ENCODE peak calls at places on chromosomes 6 and 20, in four cellular contexts. X is NCI-H510A treated with DMSO at 0.1 percent for 48 hours, G is PC-3, N is heart left ventricle. W is an unnamed sample.

GRCh38 chr20:2742934-2743559 is 50.5 kb downstream of the EBF4 start:
- DNase-seq in X (peak), G (peak), N (no peak), W (peak)

GRCh38 chr20:63303095-63303666 is 10.2 kb downstream of the COL20A1 start:
- DNase-seq in X (no peak), G (no peak), N (no peak), W (no peak)

GRCh38 chr20:63241272-63241671 is 5.6 kb downstream of the BIRC7 start:
- DNase-seq in X (no peak), G (no peak), N (no peak), W (no peak)

GRCh38 chr6:14972379-14973067 is 273.3 kb upstream of the JARID2 start:
- DNase-seq in X (no peak), G (no peak), N (no peak), W (no peak)

GRCh38 chr6:142671791-142672190 is 273.2 kb downstream of the HIVEP2 start:
- DNase-seq in X (no peak), G (no peak), N (no peak), W (no peak)

GRCh38 chr6:106309766-106310373 is 15.7 kb downstream of the ATG5 start:
- DNase-seq in X (no peak), G (peak), N (no peak), W (no peak)

GRCh38 chr6:140736227-140736626 is 1361.8 kb upstream of the CITED2 start:
- DNase-seq in X (no peak), G (no peak), N (no peak), W (no peak)

GRCh38 chr6:12174878-12175277 is 115.3 kb upstream of the EDN1 start:
- DNase-seq in X (no peak), G (peak), N (no peak), W (no peak)

GRCh38 chr6:28947067-28947765 is 23.4 kb upstream of the TRIM27 start:
- DNase-seq in X (no peak), G (peak), N (no peak), W (no peak)

GRCh38 chr20:53643031-53643832 is 49.6 kb upstream of the ZNF217 start:
- DNase-seq in X (no peak), G (peak), N (peak), W (peak)

GRCh38 chr6:111113731-111114438 is 26.6 kb downstream of the SLC16A10 start:
- DNase-seq in X (no peak), G (no peak), N (peak), W (no peak)

GRCh38 chr20:56833427-56833826 is 204.3 kb downstream of the TFAP2C start:
- DNase-seq in X (no peak), G (no peak), N (no peak), W (no peak)

GRCh38 chr6:149045404-149045803 is 272.1 kb upstream of the TAB2 start:
- DNase-seq in X (no peak), G (no peak), N (no peak), W (no peak)

GRCh38 chr6:44284867-44285266 is 14.6 kb downstream of the TMEM151B start:
- DNase-seq in X (no peak), G (no peak), N (no peak), W (no peak)

GRCh38 chr6:42740725-42741124 is 5.2 kb downstream of the TBCC start:
- DNase-seq in X (no peak), G (no peak), N (no peak), W (no peak)

GRCh38 chr20:37387519-37388269 is 41.8 kb downstream of the SRC start:
- DNase-seq in X (no peak), G (no peak), N (no peak), W (no peak)

GRCh38 chr6:1039191-1039590 is 272.7 kb upstream of the FOXQ1 start:
- DNase-seq in X (no peak), G (no peak), N (no peak), W (no peak)

GRCh38 chr6:30826961-30827342 is 57.4 kb upstream of the DDR1 start:
- DNase-seq in X (no peak), G (peak), N (no peak), W (no peak)

GRCh38 chr6:13708679-13709261 is 2.9 kb downstream of the RANBP9 start:
- DNase-seq in X (no peak), G (peak), N (no peak), W (no peak)

GRCh38 chr6:11042025-11042749 is 1.9 kb downstream of the ELOVL2 start:
- DNase-seq in X (no peak), G (no peak), N (no peak), W (no peak)

GRCh38 chr20:288956-289692 is 1.4 kb downstream of the C20orf96 start:
- DNase-seq in X (no peak), G (peak), N (no peak), W (no peak)

GRCh38 chr6:106609699-106610098 is 19.6 kb downstream of the RTN4IP1 start:
- DNase-seq in X (peak), G (peak), N (no peak), W (no peak)

GRCh38 chr20:62022575-62023139 is 43.0 kb downstream of the TAF4 start:
- DNase-seq in X (no peak), G (no peak), N (no peak), W (no peak)

GRCh38 chr6:130577178-130577919 is 211.5 kb downstream of the TMEM200A start:
- DNase-seq in X (no peak), G (no peak), N (no peak), W (no peak)

GRCh38 chr6:98946877-98947410 is 802 bp downstream of the FBXL4 start:
- DNase-seq in X (peak), G (peak), N (no peak), W (peak)

GRCh38 chr6:167077241-167077932 is 45.5 kb upstream of the CCR6 start:
- DNase-seq in X (no peak), G (no peak), N (no peak), W (no peak)

GRCh38 chr20:54681869-54682268 is 206.5 kb downstream of the DOK5 start:
- DNase-seq in X (no peak), G (no peak), N (no peak), W (no peak)

GRCh38 chr20:37344506-37345338 is 1.2 kb upstream of the SRC start:
- DNase-seq in X (no peak), G (peak), N (no peak), W (peak)

GRCh38 chr20:43189614-43190331 is at the start of gene PTPRT:
- DNase-seq in X (no peak), G (no peak), N (no peak), W (no peak)

GRCh38 chr6:92159046-92159445 is 1260.3 kb downstream of the EPHA7 start:
- DNase-seq in X (no peak), G (no peak), N (no peak), W (no peak)

GRCh38 chr20:54128175-54128574 is 45.6 kb downstream of the CYP24A1 start:
- DNase-seq in X (no peak), G (peak), N (no peak), W (no peak)

GRCh38 chr20:12383770-12384304 is 466.1 kb downstream of the BTBD3 start:
- DNase-seq in X (no peak), G (peak), N (no peak), W (no peak)

GRCh38 chr20:34112600-34113061 is 588 bp upstream of the EIF2S2 start:
- DNase-seq in X (peak), G (no peak), N (peak), W (no peak)

GRCh38 chr6:17919494-17919893 is 67.9 kb downstream of the KIF13A start:
- DNase-seq in X (no peak), G (no peak), N (peak), W (no peak)

W was measured in lung.